ENCODE peak calls at places on chromosomes 7 and 10, in nine cellular contexts. B, U, S, R, P, Q, H, O and D are unnamed samples.

GRCh38 chr10:28922861-28923260 is 245.5 kb downstream of the BAMBI start:
- DNase-seq in B (no peak), U (no peak), S (no peak), R (no peak), P (no peak), Q (no peak), H (no peak), O (no peak), D (no peak)

GRCh38 chr7:143901360-143901709 is 641 bp downstream of the TCAF1 start:
- DNase-seq in B (peak), U (peak), S (peak), R (no peak), P (peak), Q (peak), H (no peak), O (peak), D (peak)

GRCh38 chr7:150898475-150899011 is 46.2 kb downstream of the AOC1 start:
- DNase-seq in B (peak), U (peak), S (peak), R (no peak), P (peak), Q (peak), H (peak), O (peak), D (peak)

GRCh38 chr7:100719523-100720319 is 547 bp upstream of the EPO start:
- DNase-seq in B (no peak), U (peak), S (no peak), R (no peak), P (no peak), Q (no peak), H (no peak), O (no peak), D (no peak)

GRCh38 chr10:21238044-21238443 is 287.4 kb downstream of the SKIDA1 start:
- DNase-seq in B (no peak), U (no peak), S (no peak), R (no peak), P (no peak), Q (no peak), H (no peak), O (no peak), D (no peak)

GRCh38 chr7:27144799-27145166 is 1.3 kb upstream of the HOXA5 start:
- DNase-seq in B (no peak), U (no peak), S (peak), R (no peak), P (no peak), Q (no peak), H (peak), O (peak), D (no peak)

GRCh38 chr7:50356945-50357268 is 52.4 kb downstream of the IKZF1 start:
- DNase-seq in B (no peak), U (no peak), S (no peak), R (no peak), P (no peak), Q (no peak), H (no peak), O (no peak), D (no peak)

GRCh38 chr7:30309302-30309701 is 24.9 kb downstream of the ZNRF2 start:
- DNase-seq in B (no peak), U (no peak), S (no peak), R (no peak), P (no peak), Q (no peak), H (no peak), O (no peak), D (no peak)

GRCh38 chr7:82810558-82811259 is 352.0 kb downstream of the PCLO start:
- DNase-seq in B (no peak), U (peak), S (no peak), R (no peak), P (no peak), Q (no peak), H (no peak), O (peak), D (no peak)

GRCh38 chr7:24908166-24908565 is 71.8 kb downstream of the OSBPL3 start:
- DNase-seq in B (no peak), U (no peak), S (no peak), R (no peak), P (no peak), Q (no peak), H (no peak), O (no peak), D (no peak)

GRCh38 chr7:86913709-86914108 is 145.7 kb downstream of the ELAPOR2 start:
- DNase-seq in B (no peak), U (peak), S (no peak), R (no peak), P (no peak), Q (no peak), H (no peak), O (no peak), D (no peak)

GRCh38 chr7:32115831-32116230 is 45.6 kb upstream of the PDE1C start:
- DNase-seq in B (no peak), U (peak), S (no peak), R (no peak), P (no peak), Q (no peak), H (no peak), O (no peak), D (no peak)

GRCh38 chr7:130013241-130013640 is 37.9 kb downstream of the ZC3HC1 start:
- DNase-seq in B (no peak), U (no peak), S (no peak), R (no peak), P (no peak), Q (no peak), H (no peak), O (no peak), D (no peak)

GRCh38 chr10:101672536-101672935 is 22.4 kb downstream of the FBXW4 start:
- DNase-seq in B (peak), U (no peak), S (no peak), R (no peak), P (no peak), Q (peak), H (no peak), O (no peak), D (peak)

GRCh38 chr10:71999360-72000072 is 35.3 kb downstream of the CHST3 start:
- DNase-seq in B (peak), U (peak), S (peak), R (no peak), P (peak), Q (peak), H (no peak), O (peak), D (no peak)

DNA sequence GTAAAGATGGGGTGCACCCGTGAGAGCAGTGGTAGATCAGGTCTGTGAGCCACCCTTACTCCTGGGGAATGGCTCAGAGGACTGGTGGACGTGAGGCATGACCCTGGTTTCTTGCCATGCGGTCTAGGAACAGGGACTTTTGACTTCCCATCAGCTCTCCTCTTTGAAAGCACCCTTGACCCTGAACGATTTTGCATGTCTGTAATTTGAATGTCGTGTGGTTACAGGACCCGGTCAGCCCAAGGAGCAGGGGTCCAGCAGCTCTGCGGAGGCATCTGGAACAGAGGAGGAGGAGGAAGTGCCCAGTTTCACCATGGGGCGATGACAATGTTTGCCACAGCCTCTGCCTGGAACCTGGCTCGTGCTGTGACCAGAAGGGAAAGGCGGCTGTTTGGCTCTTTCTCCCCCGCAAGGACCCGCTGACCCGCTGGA is 8.6 kb upstream of the ORAI2 start:
- DNase-seq in B (no peak), U (no peak), S (peak), R (no peak), P (no peak), Q (no peak), H (no peak), O (no peak), D (no peak)
- H3K4me3 ChIP-seq in B (no peak), U (no peak), S (no peak), R (no peak), P (no peak), Q (no peak), H (peak), O (no peak), D (no peak)

GRCh38 chr7:5550831-5551230 is 127.2 kb upstream of the TNRC18 start:
- DNase-seq in B (no peak), U (no peak), S (no peak), R (no peak), P (no peak), Q (no peak), H (no peak), O (peak), D (no peak)

GRCh38 chr7:5554287-5554785 is 130.7 kb upstream of the TNRC18 start:
- DNase-seq in B (no peak), U (no peak), S (no peak), R (no peak), P (no peak), Q (no peak), H (no peak), O (no peak), D (no peak)

GRCh38 chr7:5552123-5552522 is 128.5 kb upstream of the TNRC18 start:
- DNase-seq in B (no peak), U (no peak), S (no peak), R (no peak), P (no peak), Q (no peak), H (no peak), O (no peak), D (no peak)

GRCh38 chr7:5550385-5550784 is 126.8 kb upstream of the TNRC18 start:
- DNase-seq in B (no peak), U (no peak), S (no peak), R (no peak), P (no peak), Q (no peak), H (no peak), O (no peak), D (no peak)

GRCh38 chr7:5553298-5553877 is 129.8 kb upstream of the TNRC18 start:
- DNase-seq in B (no peak), U (no peak), S (no peak), R (no peak), P (no peak), Q (no peak), H (peak), O (no peak), D (no peak)
- TF ChIP-seq POLR2A in B (no peak), U (no peak), S (no peak), R (peak), P (no peak), Q (no peak), H (peak), O (no peak), D (no peak)

DNA sequence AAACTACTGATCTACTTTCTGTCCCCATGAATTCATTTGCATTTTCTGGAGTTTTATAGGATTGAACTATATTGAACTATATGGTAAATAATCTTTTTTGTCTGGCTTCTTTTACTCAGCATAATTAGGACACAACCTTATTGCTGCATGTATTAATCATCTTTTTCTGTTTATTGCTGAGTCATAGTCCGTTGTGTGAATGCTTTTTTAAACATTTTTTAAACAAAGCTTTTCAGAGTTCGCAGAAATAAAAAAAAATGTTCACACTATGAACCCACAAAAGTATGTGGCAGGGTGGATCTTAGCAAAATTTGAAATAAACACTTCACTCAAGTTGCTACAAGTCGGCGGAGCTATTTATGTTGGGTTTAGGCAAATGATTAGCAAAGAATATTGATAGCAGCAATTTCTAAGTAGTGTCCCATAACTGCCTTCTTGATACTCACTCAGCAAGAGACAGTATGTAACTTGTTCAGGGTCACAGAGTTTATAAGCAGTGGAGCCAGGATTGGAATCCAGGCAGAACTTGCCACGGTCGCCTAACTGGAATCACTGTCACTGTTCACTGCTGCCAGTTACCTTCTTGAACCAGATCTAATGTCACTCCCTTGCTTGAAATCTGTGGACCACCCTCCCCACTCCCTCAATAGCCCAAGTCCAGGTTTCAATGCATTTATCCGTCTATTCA is 5.6 kb downstream of the CH25H start:
- DNase-seq in B (no peak), U (peak), S (no peak), R (no peak), P (no peak), Q (no peak), H (no peak), O (peak), D (no peak)
- H3K27ac ChIP-seq in B (no peak), U (peak), S (no peak), R (peak), P (no peak), Q (no peak), H (no peak), O (no peak), D (no peak)

DNA sequence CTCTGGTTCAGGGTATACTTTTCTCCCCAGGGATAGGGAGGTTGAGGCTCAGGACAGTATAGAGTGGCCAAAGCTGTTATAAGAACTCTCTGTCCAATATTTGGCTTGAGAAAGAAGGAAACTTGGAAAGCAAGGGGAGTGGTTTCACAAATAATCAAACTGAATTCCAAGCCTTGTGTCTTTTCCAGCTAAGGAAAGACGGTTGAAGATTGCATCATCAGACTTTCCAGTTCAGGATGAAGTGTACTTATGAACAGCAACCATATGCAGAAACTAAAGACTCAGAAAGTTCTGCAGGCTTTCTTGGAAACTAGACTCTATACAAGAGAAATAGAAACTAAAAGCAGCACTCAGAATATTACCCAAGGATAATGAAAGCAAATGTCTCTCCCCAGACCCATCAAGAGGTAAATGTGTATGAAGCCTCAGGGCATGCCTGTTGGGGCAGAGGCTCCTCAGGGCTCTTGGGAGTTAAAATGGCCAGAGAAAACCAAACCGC is 46.4 kb downstream of the RAMP3 start:
- DNase-seq in B (no peak), U (peak), S (no peak), R (no peak), P (no peak), Q (no peak), H (no peak), O (no peak), D (no peak)
- H3K4me3 ChIP-seq in B (peak), U (no peak), S (no peak), R (peak), P (no peak), Q (peak), H (no peak), O (no peak), D (no peak)

DNA sequence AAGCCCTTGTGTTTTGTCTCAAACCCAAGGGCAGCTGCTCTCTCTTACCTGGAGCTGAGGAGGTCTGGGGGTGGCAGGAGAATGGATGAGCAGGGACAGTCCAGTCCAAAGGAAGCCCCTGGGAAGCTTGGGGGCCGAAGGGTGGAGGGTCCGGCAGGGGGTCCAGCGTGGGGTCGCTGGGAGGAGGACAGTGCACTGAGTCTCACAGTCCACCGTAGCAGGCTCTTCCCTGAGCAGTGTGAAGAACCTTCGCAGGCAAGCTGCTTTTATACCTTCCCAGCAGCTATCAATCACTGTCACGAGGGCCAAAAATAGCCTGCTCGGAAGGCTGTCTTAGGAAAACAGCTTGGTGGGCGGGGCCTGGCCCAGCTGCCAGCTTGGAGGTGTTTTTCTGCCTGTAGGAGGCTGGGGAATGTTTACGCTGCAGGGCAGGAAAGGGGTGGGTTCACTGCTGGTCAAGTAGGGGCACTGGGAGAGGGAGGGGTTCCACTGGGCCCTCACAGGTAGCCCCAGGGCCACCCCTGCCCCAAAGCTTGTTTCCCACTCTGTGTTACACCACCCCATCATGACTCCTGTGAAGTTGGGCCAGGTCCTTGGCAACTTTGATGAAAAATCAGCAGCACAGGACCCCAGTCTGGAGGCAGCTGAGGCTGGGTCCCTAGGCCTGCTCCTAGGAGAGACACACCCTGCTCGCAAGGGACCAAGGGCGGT is at the start of gene DEPP1:
- DNase-seq in B (peak), U (peak), S (peak), R (peak), P (peak), Q (peak), H (peak), O (peak), D (peak)
- TF ChIP-seq POLR2A in B (peak), U (peak), S (no peak), R (peak), P (peak), Q (peak), H (peak), O (peak), D (peak)

GRCh38 chr7:158550886-158551452 is 36.7 kb downstream of the PTPRN2 start:
- DNase-seq in B (no peak), U (no peak), S (peak), R (no peak), P (no peak), Q (peak), H (no peak), O (no peak), D (no peak)
- H3K27ac ChIP-seq in B (no peak), U (no peak), S (no peak), R (no peak), P (no peak), Q (no peak), H (no peak), O (no peak), D (no peak)

DNA sequence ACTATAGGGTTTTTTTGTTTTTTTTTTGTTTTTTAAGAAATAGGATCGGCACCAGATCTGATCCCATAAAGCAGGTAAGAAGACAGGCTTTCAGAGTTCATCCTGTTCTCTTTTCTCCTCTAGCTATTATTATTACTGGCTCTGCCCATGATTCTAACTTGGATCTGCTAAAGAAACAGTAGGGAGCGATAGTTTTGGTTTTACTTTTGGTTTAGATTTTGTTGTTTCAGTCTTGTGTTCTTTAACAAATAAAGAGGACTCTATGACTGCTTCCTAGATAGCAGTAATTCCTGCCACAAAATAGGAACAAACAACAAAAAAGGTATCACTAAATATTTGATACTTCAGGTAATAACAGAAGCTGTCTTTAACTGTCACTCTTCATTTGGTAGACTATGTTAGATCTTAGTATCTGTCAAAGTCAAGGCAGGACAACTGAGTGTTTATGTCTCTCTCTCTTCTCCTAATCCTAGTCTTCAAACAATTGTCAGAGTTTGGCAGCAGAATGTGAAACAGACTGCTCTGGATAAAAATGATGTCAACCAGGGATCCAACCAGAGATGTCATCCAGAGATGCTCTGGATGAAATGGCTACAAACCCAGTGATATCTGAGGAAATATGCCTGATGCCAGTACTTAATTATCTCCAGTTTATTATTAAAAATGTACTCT is 99.8 kb downstream of the KMT2C start:
- DNase-seq in B (no peak), U (no peak), S (no peak), R (no peak), P (no peak), Q (no peak), H (no peak), O (no peak), D (no peak)
- H3K4me3 ChIP-seq in B (no peak), U (no peak), S (no peak), R (peak), P (no peak), Q (no peak), H (no peak), O (no peak), D (no peak)

GRCh38 chr10:91590904-91591791 is 41.7 kb downstream of the PPP1R3C start:
- DNase-seq in B (peak), U (peak), S (no peak), R (no peak), P (peak), Q (peak), H (peak), O (peak), D (no peak)
- TF ChIP-seq POLR2A in B (peak), U (no peak), S (no peak), R (no peak), P (no peak), Q (no peak), H (no peak), O (no peak), D (no peak)